ENCODE peak calls at places on chromosomes 16 and 17, in eight cellular contexts. S, B, L, N, K, O, E and X are unnamed samples. For H3K4me1, the result is how much of the 10 kb centered on the place peaks cover.

GRCh38 chr16:70453891-70454220 is 539 bp upstream of the FCSK start:
- DNase-seq in N (no peak), E (no peak), O (no peak), K (no peak), S (no peak), B (no peak), L (no peak), X (no peak)

GRCh38 chr17:36869441-36869840 is 67.8 kb upstream of the LHX1 start:
- DNase-seq in K (no peak), B (no peak), S (no peak), L (no peak), N (no peak), E (no peak), O (no peak), X (no peak)

GRCh38 chr16:22194707-22195444 is 11.2 kb upstream of the EEF2K start:
- DNase-seq in N (no peak), L (no peak), E (no peak), O (no peak), S (no peak), K (no peak), B (no peak), X (no peak)

GRCh38 chr17:68085751-68086445 is 50.4 kb downstream of the KPNA2 start:
- DNase-seq in B (no peak), K (no peak), E (no peak), S (no peak), N (no peak), O (no peak), L (no peak), X (no peak)

GRCh38 chr17:72616457-72616856 is 476.0 kb downstream of the SLC39A11 start:
- DNase-seq in O (no peak), S (no peak), B (no peak), K (no peak), N (no peak), E (no peak), L (no peak), X (no peak)

GRCh38 chr17:4375039-4375748 is 8.7 kb upstream of the UBE2G1 start:
- DNase-seq in K (no peak), O (no peak), L (peak), N (no peak), B (no peak), E (no peak), S (no peak), X (no peak)

GRCh38 chr17:2693561-2694380 is 17.8 kb downstream of the CLUH start:
- DNase-seq in O (peak), K (peak), B (peak), N (peak), E (no peak), L (no peak), S (peak), X (no peak)

GRCh38 chr16:10514369-10515055 is 65.9 kb downstream of the EMP2 start:
- DNase-seq in L (no peak), K (no peak), N (peak), S (no peak), B (no peak), O (no peak), E (no peak), X (no peak)

GRCh38 chr17:6494239-6494941 is 50.1 kb downstream of the PIMREG start:
- DNase-seq in K (peak), E (no peak), N (no peak), S (peak), B (peak), O (peak), L (no peak), X (peak)

GRCh38 chr16:80027007-80027965 is 426.7 kb upstream of the MAF start:
- DNase-seq in S (peak), O (peak), K (peak), L (peak), N (peak), E (peak), B (peak), X (peak)

GRCh38 chr16:64983983-64984382 is 137.9 kb downstream of the CDH11 start:
- DNase-seq in K (no peak), B (no peak), L (peak), O (no peak), E (no peak), S (peak), N (peak), X (no peak)

GRCh38 chr16:84502581-84502980 is 1.9 kb downstream of the MEAK7 start:
- DNase-seq in B (no peak), L (peak), N (no peak), O (peak), K (peak), E (no peak), S (peak), X (peak)

GRCh38 chr16:67910162-67910561 is 17.1 kb downstream of the PSKH1 start:
- DNase-seq in B (no peak), S (no peak), E (no peak), L (no peak), K (no peak), O (no peak), N (no peak), X (no peak)

GRCh38 chr17:77741109-77741508 is 217.4 kb upstream of the TNRC6C start:
- DNase-seq in N (no peak), B (no peak), L (no peak), K (peak), E (no peak), S (no peak), O (peak), X (no peak)

GRCh38 chr16:79169239-79169638 is 431.3 kb downstream of the MAF start:
- DNase-seq in O (no peak), K (no peak), S (no peak), B (no peak), L (no peak), N (no peak), E (no peak), X (no peak)

GRCh38 chr16:57759541-57760356 is 24.2 kb downstream of the KATNB1 start:
- DNase-seq in N (no peak), O (peak), K (no peak), S (no peak), L (peak), E (no peak), B (peak), X (peak)

GRCh38 chr17:45740553-45741330 is 43.4 kb upstream of the CRHR1 start:
- DNase-seq in L (no peak), B (peak), K (peak), N (no peak), O (no peak), S (no peak), E (no peak), X (no peak)

GRCh38 chr16:69861276-69862030 is 89.7 kb upstream of the CLEC18A start:
- DNase-seq in L (no peak), B (no peak), O (no peak), E (no peak), N (peak), S (no peak), K (peak), X (no peak)

GRCh38 chr17:72385482-72385881 is 264.7 kb downstream of the SOX9 start:
- DNase-seq in N (no peak), B (no peak), S (no peak), L (no peak), O (no peak), K (no peak), E (no peak), X (no peak)

GRCh38 chr16:67213197-67214019 is 13.5 kb upstream of the TMEM208 start:
- DNase-seq in O (no peak), S (no peak), L (no peak), E (no peak), B (no peak), N (no peak), K (no peak), X (no peak)

GRCh38 chr17:37708008-37708615 is 36.7 kb downstream of the HNF1B start:
- DNase-seq in B (no peak), E (no peak), O (no peak), K (no peak), N (no peak), S (no peak), L (no peak), X (no peak)

GRCh38 chr17:83053021-83053778 is 26.2 kb upstream of the METRNL start:
- DNase-seq in B (peak), O (no peak), K (peak), L (peak), N (peak), E (peak), S (peak), X (no peak)

GRCh38 chr16:24208710-24209109 is 47.4 kb upstream of the CACNG3 start:
- DNase-seq in E (no peak), B (no peak), L (no peak), O (no peak), S (no peak), K (no peak), N (no peak), X (no peak)

GRCh38 chr16:86823125-86823524 is 244.8 kb downstream of the FOXL1 start:
- DNase-seq in N (no peak), O (no peak), E (no peak), L (no peak), B (no peak), K (no peak), S (no peak), X (no peak)

GRCh38 chr17:69524854-69525253 is 110.4 kb downstream of the MAP2K6 start:
- DNase-seq in N (no peak), O (no peak), L (no peak), B (no peak), S (no peak), E (no peak), K (no peak), X (no peak)

GRCh38 chr17:43349142-43349541 is 49.7 kb upstream of the ARL4D start:
- DNase-seq in B (no peak), N (no peak), L (no peak), E (no peak), S (no peak), K (no peak), O (no peak), X (no peak)

GRCh38 chr16:69906838-69907301 is 44.3 kb upstream of the CLEC18A start:
- DNase-seq in S (no peak), B (no peak), E (no peak), K (no peak), N (no peak), O (no peak), L (no peak), X (no peak)

GRCh38 chr17:64196626-64197025 is 66.4 kb downstream of the TEX2 start:
- DNase-seq in K (no peak), O (no peak), S (no peak), E (no peak), B (no peak), L (no peak), N (no peak), X (no peak)

GRCh38 chr16:85557083-85557975 is 55.8 kb upstream of the GSE1 start:
- DNase-seq in E (no peak), K (peak), S (peak), O (peak), L (no peak), N (peak), B (no peak), X (no peak)

GRCh38 chr16:14104066-14104465 is 32.9 kb downstream of the MRTFB start:
- DNase-seq in O (no peak), B (no peak), L (no peak), S (no peak), K (no peak), N (no peak), E (no peak), X (no peak)

GRCh38 chr17:32258383-32259121 is 7.1 kb upstream of the RHBDL3 start:
- DNase-seq in K (no peak), O (no peak), B (no peak), L (no peak), N (no peak), E (no peak), S (no peak), X (no peak)

GRCh38 chr16:15483857-15484256 is 49.5 kb downstream of the BMERB1 start:
- DNase-seq in O (no peak), L (no peak), E (no peak), K (no peak), N (no peak), S (no peak), B (no peak), X (no peak)

GRCh38 chr16:15484662-15485061 is 50.3 kb downstream of the BMERB1 start:
- DNase-seq in O (no peak), E (no peak), K (no peak), N (no peak), S (no peak), L (no peak), B (no peak), X (no peak)

GRCh38 chr16:15482748-15483118 is 48.3 kb downstream of the BMERB1 start:
- DNase-seq in K (no peak), S (no peak), O (no peak), B (no peak), N (no peak), L (no peak), E (no peak), X (no peak)

GRCh38 chr16:15485175-15485574 is 50.8 kb downstream of the BMERB1 start:
- DNase-seq in L (no peak), E (no peak), N (no peak), K (no peak), O (no peak), B (no peak), S (no peak), X (no peak)

GRCh38 chr16:15482068-15482747 is 47.8 kb downstream of the BMERB1 start:
- DNase-seq in B (no peak), E (peak), N (peak), S (peak), L (no peak), O (peak), K (no peak), X (no peak)
- TF ChIP-seq CTCF in B (no peak), E (peak), N (no peak), S (no peak), L (no peak), O (peak), K (no peak), X (no peak)

DNA sequence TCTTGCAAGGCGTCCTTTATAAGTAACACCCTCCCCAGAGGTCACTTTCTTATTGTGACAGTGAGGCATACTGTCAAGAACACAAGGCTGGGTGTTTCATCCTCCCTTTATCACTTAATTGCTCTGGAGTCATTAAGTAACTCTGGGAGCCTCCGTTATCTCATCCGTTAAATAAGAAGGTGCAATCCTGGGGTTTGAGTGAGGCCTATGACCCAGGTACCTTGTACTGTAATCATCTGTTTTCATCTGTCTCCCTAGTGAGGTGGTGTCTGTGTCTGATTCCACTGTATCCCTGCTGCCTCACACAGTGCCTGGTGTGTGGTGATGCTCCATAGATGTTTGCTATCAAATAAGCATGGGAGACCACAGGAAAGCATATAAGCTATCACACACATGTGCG is 17.7 kb downstream of the TNS4 start:
- DNase-seq in E (no peak), L (no peak), N (no peak), K (no peak), B (no peak), O (no peak), S (no peak), X (no peak)
- H3K4me1 ChIP-seq in E (under half), L (under half), N (under half), K (under half), B (under half), O (under half), S (under half), X (under half)

GRCh38 chr17:74859439-74860228 is at the start of gene GRIN2C:
- DNase-seq in S (peak), O (no peak), E (no peak), N (no peak), K (no peak), B (no peak), L (no peak), X (no peak)
- TF ChIP-seq CTCF in S (no peak), O (peak), E (peak), N (peak), K (peak), B (peak), L (no peak), X (peak)

DNA sequence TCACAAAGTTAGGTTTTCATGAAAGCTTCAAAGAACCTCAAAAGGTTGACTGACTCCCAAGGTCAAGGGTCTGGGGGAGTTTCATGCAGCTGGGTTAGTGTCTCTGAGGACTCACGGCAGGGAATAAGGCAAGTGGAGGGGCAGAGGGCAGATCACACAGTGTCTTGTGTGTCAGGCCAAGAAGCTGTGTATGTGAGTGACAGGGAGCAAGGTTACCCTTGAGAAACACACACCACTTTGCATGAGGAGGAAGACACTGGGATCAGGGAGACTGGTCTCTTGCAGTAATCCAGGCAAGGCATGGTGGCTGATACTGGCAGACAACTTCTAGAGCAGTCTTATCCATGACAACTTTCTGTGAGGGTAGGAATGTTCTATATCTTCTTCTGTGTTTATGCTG is 6.3 kb downstream of the FLOT2 start:
- DNase-seq in K (no peak), B (no peak), S (no peak), E (no peak), O (no peak), N (no peak), L (no peak), X (no peak)
- H3K4me1 ChIP-seq in K (under half), B (under half), S (under half), E (half or more), O (under half), N (under half), L (under half), X (under half)

GRCh38 chr17:30299000-30299399 is 7.3 kb upstream of the BLMH start:
- DNase-seq in B (no peak), S (no peak), N (no peak), L (no peak), K (no peak), E (no peak), O (no peak), X (no peak)
- TF ChIP-seq CTCF in B (no peak), S (no peak), N (no peak), L (no peak), K (no peak), E (no peak), O (peak), X (no peak)

DNA sequence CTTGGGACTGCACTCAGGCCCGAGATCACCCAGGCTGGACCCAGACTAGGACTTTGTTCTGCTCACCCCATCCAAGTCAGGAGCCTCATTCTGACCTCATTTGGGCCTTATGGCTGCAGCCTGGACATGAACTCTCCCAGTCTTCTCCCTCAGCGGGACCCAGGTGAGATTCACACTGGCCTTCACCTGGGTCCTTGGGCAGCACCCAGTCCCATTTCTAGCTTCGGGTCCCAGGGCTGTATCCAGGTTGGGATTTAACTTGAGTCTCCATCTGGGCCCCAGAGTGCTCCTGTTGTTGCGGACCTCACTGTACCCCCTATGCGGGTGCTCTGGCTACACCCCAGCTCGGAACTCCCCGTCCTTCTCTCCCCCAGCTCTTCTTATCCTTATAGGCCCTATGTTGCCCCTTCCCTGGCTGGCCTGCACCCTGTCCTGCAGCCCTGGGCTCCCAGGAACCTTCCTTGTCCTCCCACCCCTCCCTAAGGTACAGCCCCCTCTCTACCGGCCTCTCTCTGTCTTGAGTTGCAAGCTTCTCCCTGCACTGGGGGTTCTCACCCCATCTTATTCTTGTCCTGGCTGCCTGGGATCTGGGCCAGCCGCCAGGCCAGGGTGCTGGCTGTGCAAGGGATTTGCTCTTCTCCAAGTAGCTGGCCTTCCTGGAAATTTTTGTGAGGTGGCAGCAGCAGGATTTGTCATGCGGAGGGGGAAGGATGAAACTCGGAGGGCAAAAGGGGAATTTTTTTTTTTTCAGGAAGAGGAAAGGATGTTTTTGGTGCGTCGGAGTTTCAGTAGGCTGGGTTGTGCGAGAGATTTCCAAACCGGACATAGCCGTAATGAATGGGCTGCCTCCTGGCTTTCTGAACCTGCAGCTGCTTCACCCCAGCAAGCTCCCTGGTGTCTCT is 904 bp downstream of the MAP2K3 start:
- DNase-seq in N (no peak), O (no peak), L (peak), B (no peak), K (peak), S (peak), E (no peak), X (no peak)
- H3K4me1 ChIP-seq in N (under half), O (under half), L (under half), B (half or more), K (half or more), S (under half), E (half or more), X (under half)

DNA sequence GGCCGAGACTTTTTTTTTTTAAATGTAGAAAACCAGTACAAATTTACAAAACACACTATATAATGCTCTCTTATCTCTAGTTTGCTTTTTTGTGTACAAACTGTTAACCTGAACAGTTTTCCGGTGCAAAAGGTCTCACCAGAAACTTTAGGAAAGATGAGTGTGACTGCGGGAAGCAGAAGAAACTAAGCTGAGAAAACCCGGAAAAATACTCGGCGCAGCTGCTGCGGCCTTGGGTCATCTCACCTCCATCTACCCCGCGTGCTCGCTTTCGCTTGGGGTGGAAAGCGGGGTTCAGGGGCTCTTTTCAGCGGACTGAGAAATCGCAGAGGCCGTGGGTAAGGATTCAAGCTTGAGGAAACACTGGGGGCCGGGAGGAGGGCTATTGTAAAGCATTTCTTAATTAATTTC is 1.8 kb downstream of the SALL1 start:
- DNase-seq in N (peak), B (no peak), S (no peak), K (no peak), O (no peak), E (no peak), L (no peak), X (no peak)
- TF ChIP-seq CTCF in N (no peak), B (no peak), S (no peak), K (no peak), O (no peak), E (no peak), L (no peak), X (no peak)

DNA sequence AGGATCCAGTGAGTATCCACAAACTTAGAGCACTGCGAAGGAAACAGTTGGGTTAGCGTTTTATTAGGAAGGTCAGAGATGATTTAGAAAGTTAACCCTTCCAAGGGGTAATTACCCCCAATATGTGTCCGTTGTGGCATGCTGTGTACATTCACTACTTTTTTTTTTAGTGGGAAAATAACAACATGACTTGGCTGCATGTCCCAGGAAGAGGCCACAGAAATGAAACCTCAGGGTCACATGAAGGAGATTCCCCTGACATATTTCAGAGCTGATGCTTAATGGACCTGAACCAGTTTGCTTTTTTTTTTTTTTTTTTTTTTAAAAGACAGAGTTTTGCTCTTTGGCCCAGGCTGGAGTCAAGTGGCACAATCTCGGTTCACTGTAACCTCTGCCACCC is 167.5 kb downstream of the PRKCA start:
- DNase-seq in S (no peak), L (no peak), K (no peak), B (no peak), O (no peak), N (no peak), E (no peak), X (no peak)
- H3K4me1 ChIP-seq in S (under half), L (under half), K (under half), B (under half), O (under half), N (under half), E (under half), X (half or more)